ENCODE peak calls at places on chromosome X, in six cellular contexts. M is CD4-positive, alpha-beta memory T cell; I is Caco-2; F is neuronal stem cell; W is uterus; D is cardiac muscle cell. E is an unnamed sample. For H3K4me1 and H3K36me3, the result is how much of the 10 kb centered on the place peaks cover.

GRCh38 chrX:39613997-39614679 is 483.6 kb downstream of the BCOR start:
- DNase-seq in M (peak), I (no peak), F (no peak), W (no peak), D (no peak), E (no peak)

GRCh38 chrX:13067842-13068241 is 23.4 kb upstream of the FAM9C start:
- DNase-seq in M (no peak), I (no peak), F (no peak), W (no peak), D (no peak), E (no peak)

GRCh38 chrX:42375080-42375479 is 402.9 kb downstream of the PPP1R2C start:
- DNase-seq in M (no peak), I (no peak), F (no peak), W (no peak), D (no peak), E (no peak)

GRCh38 chrX:16839852-16840460 is 30.2 kb downstream of the RBBP7 start:
- DNase-seq in M (no peak), I (no peak), F (no peak), W (peak), D (peak), E (no peak)

GRCh38 chrX:124902953-124903352 is 416.7 kb upstream of the TEX13C start:
- DNase-seq in M (no peak), I (no peak), F (no peak), W (no peak), D (no peak), E (no peak)

GRCh38 chrX:22203186-22203585 is 69.5 kb upstream of the CBLL2 start:
- DNase-seq in M (no peak), I (no peak), F (no peak), W (no peak), D (no peak), E (no peak)

GRCh38 chrX:78650906-78651437 is 8.2 kb downstream of the RTL3 start:
- DNase-seq in M (peak), I (no peak), F (no peak), W (no peak), D (no peak), E (no peak)

GRCh38 chrX:150032742-150033141 is 94.5 kb upstream of the EOLA2 start:
- DNase-seq in M (no peak), I (no peak), F (peak), W (no peak), D (no peak), E (peak)

GRCh38 chrX:153504445-153505016 is 9.8 kb downstream of the BGN start:
- DNase-seq in M (no peak), I (no peak), F (no peak), W (no peak), D (no peak), E (no peak)

GRCh38 chrX:21996872-21997271 is 35.3 kb upstream of the PHEX start:
- DNase-seq in M (no peak), I (no peak), F (no peak), W (no peak), D (no peak), E (no peak)

GRCh38 chrX:19152762-19153161 is 30.5 kb upstream of the ADGRG2 start:
- DNase-seq in M (no peak), I (no peak), F (no peak), W (no peak), D (no peak), E (no peak)

GRCh38 chrX:50579955-50580354 is 109.3 kb upstream of the DGKK start:
- DNase-seq in M (peak), I (peak), F (peak), W (no peak), D (peak), E (peak)

GRCh38 chrX:116267511-116268040 is 97.0 kb downstream of the AGTR2 start:
- DNase-seq in M (no peak), I (no peak), F (no peak), W (no peak), D (no peak), E (no peak)

GRCh38 chrX:150805736-150806135 is 92.7 kb downstream of the CD99L2 start:
- DNase-seq in M (no peak), I (no peak), F (no peak), W (no peak), D (no peak), E (no peak)

GRCh38 chrX:145003443-145003842 is 243.9 kb upstream of the SPANXN1 start:
- DNase-seq in M (no peak), I (no peak), F (no peak), W (no peak), D (no peak), E (no peak)

GRCh38 chrX:118974908-118975671 is 672 bp downstream of the LONRF3 start:
- DNase-seq in M (peak), I (peak), F (no peak), W (peak), D (peak), E (peak)

GRCh38 chrX:39577976-39578962 is 519.5 kb downstream of the BCOR start:
- DNase-seq in M (peak), I (no peak), F (no peak), W (peak), D (no peak), E (no peak)

GRCh38 chrX:52574416-52575275 is 57.8 kb upstream of the XAGE1B start:
- DNase-seq in M (peak), I (peak), F (peak), W (no peak), D (peak), E (peak)

GRCh38 chrX:104335765-104336164 is 81.0 kb upstream of the ESX1 start:
- DNase-seq in M (no peak), I (no peak), F (no peak), W (no peak), D (no peak), E (no peak)

GRCh38 chrX:24117288-24117687 is 32.2 kb upstream of the ZFX start:
- DNase-seq in M (no peak), I (no peak), F (no peak), W (peak), D (no peak), E (no peak)

GRCh38 chrX:48498374-48498809 is 10.4 kb upstream of the PORCN start:
- DNase-seq in M (no peak), I (no peak), F (no peak), W (no peak), D (no peak), E (no peak)

GRCh38 chrX:123093792-123094191 is 90.3 kb upstream of the GRIA3 start:
- DNase-seq in M (no peak), I (no peak), F (no peak), W (no peak), D (no peak), E (no peak)

GRCh38 chrX:135591871-135592270 is 71.4 kb downstream of the INTS6L start:
- DNase-seq in M (no peak), I (no peak), F (no peak), W (no peak), D (no peak), E (no peak)

GRCh38 chrX:49230500-49231232 is 2.5 kb downstream of the CACNA1F start:
- DNase-seq in M (peak), I (peak), F (peak), W (no peak), D (peak), E (peak)

GRCh38 chrX:54193085-54193484 is 10.0 kb upstream of the FAM120C start:
- DNase-seq in M (no peak), I (no peak), F (no peak), W (no peak), D (no peak), E (no peak)

GRCh38 chrX:49972313-49972712 is 49.9 kb downstream of the CLCN5 start:
- DNase-seq in M (no peak), I (no peak), F (no peak), W (no peak), D (no peak), E (no peak)

GRCh38 chrX:124342174-124342867 is 4.0 kb upstream of the SH2D1A start:
- DNase-seq in M (peak), I (no peak), F (no peak), W (no peak), D (no peak), E (no peak)

GRCh38 chrX:31909850-31910547 is 838.2 kb upstream of the FTHL17 start:
- DNase-seq in M (no peak), I (no peak), F (no peak), W (no peak), D (no peak), E (no peak)

GRCh38 chrX:75086731-75087195 is 69.3 kb downstream of the ABCB7 start:
- DNase-seq in M (no peak), I (no peak), F (no peak), W (no peak), D (no peak), E (no peak)

GRCh38 chrX:15522464-15522863 is 21.9 kb downstream of the BMX start:
- DNase-seq in M (no peak), I (no peak), F (no peak), W (no peak), D (no peak), E (no peak)

GRCh38 chrX:63812826-63813225 is 27.8 kb upstream of the ARHGEF9 start:
- DNase-seq in M (no peak), I (no peak), F (no peak), W (no peak), D (no peak), E (no peak)
- H3K4me1 ChIP-seq in M (under half), I (under half), F (under half), W (under half), D (under half), E (under half)

GRCh38 chrX:137032841-137033773 is 688 bp downstream of the GPR101 start:
- DNase-seq in M (no peak), I (no peak), F (no peak), W (no peak), D (no peak), E (no peak)
- H3K4me3 ChIP-seq in M (peak), I (no peak), F (peak), W (no peak), D (peak), E (no peak)

GRCh38 chrX:43735957-43736356 is 79.9 kb downstream of the MAOA start:
- DNase-seq in M (no peak), I (no peak), F (no peak), W (no peak), D (peak), E (no peak)
- H3K36me3 ChIP-seq in M (under half), I (under half), F (under half), W (under half), D (under half), E (under half)

GRCh38 chrX:71666240-71667223 is 814 bp upstream of the LOC101059915 start:
- DNase-seq in M (no peak), I (no peak), F (no peak), W (no peak), D (no peak), E (no peak)
- H3K4me1 ChIP-seq in M (under half), I (under half), F (under half), W (under half), D (under half), E (under half)

DNA sequence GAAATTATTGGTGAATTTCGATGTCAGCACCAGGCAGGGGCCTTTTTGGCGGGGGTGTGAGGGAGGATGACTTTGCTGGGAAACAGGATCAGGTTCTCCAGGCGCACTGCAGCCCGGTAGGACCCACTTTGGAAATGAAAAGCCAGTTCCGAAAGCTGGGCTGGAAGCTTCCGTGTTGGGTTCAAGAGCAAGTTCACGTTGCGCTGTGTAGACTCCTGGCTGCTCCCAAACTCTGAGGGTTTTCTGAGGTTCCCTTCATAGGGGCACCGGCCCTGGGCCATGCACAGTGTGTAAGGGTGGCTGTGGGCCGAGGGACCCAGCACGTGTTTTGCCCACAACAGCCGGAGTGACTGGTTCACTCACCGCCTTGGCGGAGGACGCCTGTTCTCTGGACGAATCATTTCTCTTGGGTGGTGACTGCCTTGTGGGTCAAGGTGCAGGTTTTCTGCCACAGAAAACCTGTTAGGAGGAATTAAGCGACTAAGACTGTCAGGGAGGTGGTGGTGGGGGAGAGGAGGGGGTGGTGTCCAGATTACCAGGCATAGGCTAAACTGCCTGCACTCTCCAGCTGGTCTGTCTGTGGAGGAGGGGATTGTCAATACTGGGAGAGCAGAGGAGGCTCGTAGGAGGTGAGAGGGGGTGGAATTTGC is 8.0 kb downstream of the SHOX start:
- DNase-seq in M (no peak), I (no peak), F (no peak), W (no peak), D (no peak), E (no peak)
- H3K4me3 ChIP-seq in M (no peak), I (no peak), F (no peak), W (no peak), D (no peak), E (no peak)

GRCh38 chrX:9676738-9677097 is 88.9 kb downstream of the GPR143 start:
- DNase-seq in M (no peak), I (no peak), F (no peak), W (no peak), D (no peak), E (no peak)

GRCh38 chrX:9678215-9678980 is 87.2 kb downstream of the GPR143 start:
- DNase-seq in M (no peak), I (no peak), F (no peak), W (no peak), D (no peak), E (no peak)

GRCh38 chrX:9676311-9676710 is 89.3 kb downstream of the GPR143 start:
- DNase-seq in M (no peak), I (no peak), F (no peak), W (no peak), D (no peak), E (no peak)

GRCh38 chrX:9681011-9681410 is 84.6 kb downstream of the GPR143 start:
- DNase-seq in M (no peak), I (no peak), F (no peak), W (no peak), D (no peak), E (no peak)

DNA sequence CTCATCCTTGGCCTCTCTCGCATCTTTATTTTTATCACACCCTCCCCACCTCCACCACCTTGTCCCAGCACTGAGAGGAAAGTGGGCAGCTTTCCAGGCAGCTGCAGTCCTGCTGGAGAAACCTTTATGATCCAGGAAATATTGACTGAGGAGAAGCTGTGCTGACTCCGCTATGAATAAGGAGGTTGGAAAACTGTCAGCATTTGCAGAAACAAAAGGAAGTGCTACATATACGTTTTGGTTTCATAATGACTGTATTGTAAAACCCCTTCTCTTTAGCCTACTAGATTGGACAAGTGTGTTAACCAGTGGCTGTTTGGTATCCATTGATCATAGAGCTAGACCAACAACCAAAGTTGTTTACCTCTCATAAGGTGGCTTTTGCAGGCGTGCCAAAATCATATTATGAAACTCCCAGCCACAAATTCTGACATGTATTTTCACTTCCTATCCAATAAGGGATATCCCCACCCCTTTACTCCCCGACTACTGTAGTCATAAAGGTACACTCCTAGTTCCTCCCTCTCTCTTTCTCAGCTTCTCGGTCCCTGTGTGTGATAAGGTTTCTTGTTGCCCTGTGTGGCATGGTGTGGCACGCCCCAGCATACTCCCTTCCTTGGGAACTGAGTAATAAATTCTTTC is 88.4 kb downstream of the GPR143 start:
- DNase-seq in M (peak), I (no peak), F (no peak), W (peak), D (no peak), E (no peak)
- H3K36me3 ChIP-seq in M (under half), I (under half), F (under half), W (under half), D (under half), E (under half)

DNA sequence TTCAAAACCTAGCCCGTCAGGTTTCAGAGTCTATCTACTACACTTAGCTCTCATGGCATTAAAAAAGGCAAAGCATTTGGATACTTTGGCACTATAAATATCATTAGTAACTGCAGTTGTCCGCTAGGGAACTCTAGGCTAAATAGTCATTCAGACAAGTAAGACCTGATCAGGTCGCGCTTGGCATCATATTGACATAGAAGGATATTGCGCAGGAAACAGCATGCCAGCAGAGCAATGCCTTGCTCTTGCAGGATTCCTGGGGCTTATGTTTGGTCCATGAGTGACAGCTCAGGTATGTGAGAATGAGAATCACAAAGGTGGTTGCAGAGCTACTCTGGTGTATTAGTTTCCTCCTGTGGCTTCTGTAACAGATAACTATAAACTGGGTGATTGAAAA is 62.7 kb downstream of the KDM6A start:
- DNase-seq in M (no peak), I (no peak), F (no peak), W (no peak), D (no peak), E (no peak)
- H3K4me1 ChIP-seq in M (half or more), I (under half), F (under half), W (under half), D (under half), E (under half)